ENCODE peak calls at places on chromosomes 5 and 9, in ten cellular contexts. J is adrenal gland; E is choroid plexus epithelial cell; X is hepatocyte; K is AG09319; P is CD8-positive, alpha-beta T cell; Z is lower leg skin; G is WTC11; O is AG04449; B is astrocyte of the cerebellum. A is an unnamed sample.
A peak's percentile ranks its signal among the peaks of the same experiment; 100 is the strongest.

GRCh38 chr9:26462751-26463150 is 429.9 kb downstream of the CAAP1 start:
- DNase-seq in J (no peak), E (no peak), X (no peak), K (no peak), P (no peak), Z (no peak), G (no peak), O (no peak), B (no peak), A (no peak)

GRCh38 chr9:38619556-38620447 is 594 bp downstream of the ANKRD18A start:
- DNase-seq in J (no peak), E (no peak), X (peak; percentile 14), K (no peak), P (no peak), Z (no peak), G (peak; percentile 36), O (no peak), B (no peak), A (no peak)

GRCh38 chr5:62084391-62084790 is 221.6 kb upstream of the KIF2A start:
- DNase-seq in J (no peak), E (no peak), X (no peak), K (no peak), P (no peak), Z (no peak), G (no peak), O (no peak), B (no peak), A (no peak)

GRCh38 chr5:14915291-14915976 is 43.9 kb upstream of the ANKH start:
- DNase-seq in J (no peak), E (peak; percentile 73), X (peak; percentile 21), K (no peak), P (no peak), Z (no peak), G (no peak), O (no peak), B (no peak), A (no peak)

GRCh38 chr5:91146221-91146620 is 236.9 kb downstream of the ARRDC3 start:
- DNase-seq in J (no peak), E (peak; percentile 63), X (no peak), K (no peak), P (no peak), Z (no peak), G (no peak), O (no peak), B (no peak), A (no peak)

GRCh38 chr9:16870606-16871357 is at the start of gene BNC2:
- DNase-seq in J (peak; percentile 28), E (peak; percentile 77), X (peak; percentile 81), K (no peak), P (no peak), Z (peak; percentile 86), G (peak; percentile 81), O (no peak), B (no peak), A (peak; percentile 13)

GRCh38 chr9:134618163-134618822 is 23.3 kb upstream of the COL5A1 start:
- DNase-seq in J (peak; percentile 2), E (no peak), X (no peak), K (no peak), P (no peak), Z (peak; percentile 86), G (peak; percentile 6), O (no peak), B (no peak), A (no peak)

GRCh38 chr9:125091121-125091520 is 52.2 kb downstream of the SCAI start:
- DNase-seq in J (no peak), E (no peak), X (no peak), K (no peak), P (no peak), Z (no peak), G (no peak), O (no peak), B (no peak), A (no peak)

GRCh38 chr5:17343675-17344074 is 126.2 kb downstream of the BASP1 start:
- DNase-seq in J (no peak), E (peak; percentile 97), X (peak; percentile 76), K (peak; percentile 44), P (no peak), Z (no peak), G (no peak), O (peak; percentile 62), B (peak; percentile 73), A (peak; percentile 55)

GRCh38 chr9:120940573-120940972 is 14.0 kb upstream of the TRAF1 start:
- DNase-seq in J (no peak), E (no peak), X (no peak), K (no peak), P (no peak), Z (no peak), G (no peak), O (no peak), B (no peak), A (no peak)

GRCh38 chr9:92650839-92651621 is 18.9 kb downstream of the IPPK start:
- DNase-seq in J (no peak), E (peak; percentile 90), X (peak; percentile 41), K (peak; percentile 20), P (no peak), Z (peak; percentile 90), G (no peak), O (no peak), B (peak; percentile 44), A (no peak)

GRCh38 chr5:97764700-97765099 is 581.7 kb upstream of the RIOK2 start:
- DNase-seq in J (no peak), E (peak; percentile 87), X (no peak), K (peak; percentile 36), P (no peak), Z (no peak), G (no peak), O (peak; percentile 66), B (peak; percentile 6), A (peak; percentile 57)

GRCh38 chr5:32630867-32631491 is 45.6 kb downstream of the SUB1 start:
- DNase-seq in J (no peak), E (no peak), X (no peak), K (no peak), P (no peak), Z (no peak), G (no peak), O (no peak), B (no peak), A (no peak)

GRCh38 chr5:67809589-67809988 is 406.0 kb upstream of the PIK3R1 start:
- DNase-seq in J (no peak), E (no peak), X (no peak), K (no peak), P (no peak), Z (no peak), G (no peak), O (no peak), B (peak; percentile 49), A (no peak)

GRCh38 chr9:126049088-126049487 is 277.5 kb upstream of the MVB12B start:
- DNase-seq in J (no peak), E (no peak), X (no peak), K (no peak), P (no peak), Z (no peak), G (no peak), O (no peak), B (no peak), A (no peak)

GRCh38 chr5:155092318-155092717 is 78.8 kb downstream of the KIF4B start:
- DNase-seq in J (no peak), E (no peak), X (no peak), K (no peak), P (no peak), Z (no peak), G (no peak), O (no peak), B (no peak), A (no peak)

GRCh38 chr5:37767961-37768360 is 71.9 kb downstream of the GDNF start:
- DNase-seq in J (no peak), E (no peak), X (no peak), K (no peak), P (no peak), Z (no peak), G (no peak), O (no peak), B (no peak), A (no peak)

DNA sequence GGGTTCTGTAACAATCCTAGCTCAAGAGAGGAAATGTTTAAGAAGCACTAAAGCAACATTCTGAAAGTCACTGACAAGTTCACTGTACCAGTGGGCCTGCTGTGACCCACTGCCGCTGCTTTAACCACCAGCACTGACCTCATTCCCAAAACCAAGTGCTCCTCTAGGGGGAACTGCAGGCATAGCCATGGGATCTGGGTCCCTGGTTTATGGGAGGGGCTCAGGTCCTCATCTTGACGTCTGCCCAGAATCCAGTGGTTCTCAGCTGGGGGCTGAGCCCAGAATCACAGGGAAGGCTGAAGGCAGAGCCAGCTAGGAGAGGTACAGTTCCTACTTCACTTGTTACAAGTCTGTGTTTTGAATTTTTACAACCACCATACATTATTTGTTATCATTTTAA is 36.1 kb upstream of the SLC2A8 start:
- DNase-seq in J (peak; percentile 10), E (peak; percentile 56), X (peak; percentile 33), K (no peak), P (no peak), Z (no peak), G (peak; percentile 65), O (no peak), B (peak; percentile 49), A (no peak)
- TF ChIP-seq CTCF in J (peak; percentile 25), E (peak; percentile 54), X (peak; percentile 11), K (peak; percentile 28), P (no peak), Z (no peak), G (no peak), O (peak; percentile 25), B (peak; percentile 68), A (no peak)

DNA sequence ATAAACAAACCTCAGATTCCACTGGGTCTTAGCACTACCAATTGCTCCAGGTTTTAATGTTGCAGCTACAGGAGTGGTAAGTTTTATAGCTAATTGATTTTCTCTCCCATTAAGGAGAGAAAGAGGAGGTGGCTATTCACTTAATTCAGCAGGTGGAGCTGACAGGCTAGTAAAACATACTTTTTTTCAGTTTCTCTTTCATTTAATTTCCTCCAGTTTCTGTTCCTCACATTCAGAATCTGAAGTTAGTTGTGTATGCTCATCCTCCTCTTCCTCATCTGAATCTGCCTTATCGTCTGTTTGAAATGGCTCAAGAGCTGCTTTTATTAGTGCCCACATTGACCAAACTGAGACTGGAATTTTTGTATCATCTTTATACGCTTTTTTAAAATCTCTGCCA is 98.0 kb downstream of the PLPPR1 start:
- DNase-seq in J (no peak), E (no peak), X (no peak), K (no peak), P (no peak), Z (no peak), G (no peak), O (no peak), B (no peak), A (no peak)
- TF ChIP-seq CTCF in J (no peak), E (no peak), X (no peak), K (no peak), P (no peak), Z (no peak), G (no peak), O (no peak), B (no peak), A (no peak)

GRCh38 chr9:35616681-35617459 is 1.3 kb downstream of the CD72 start:
- DNase-seq in J (peak; percentile 65), E (peak; percentile 62), X (peak; percentile 80), K (no peak), P (peak; percentile 81), Z (peak; percentile 92), G (peak; percentile 66), O (no peak), B (no peak), A (no peak)
- TF ChIP-seq CTCF in J (no peak), E (no peak), X (peak; percentile 21), K (peak; percentile 1), P (peak; percentile 22), Z (no peak), G (no peak), O (no peak), B (no peak), A (no peak)

GRCh38 chr5:107698286-107698685 is 27.5 kb upstream of the EFNA5 start:
- DNase-seq in J (no peak), E (peak; percentile 44), X (no peak), K (no peak), P (no peak), Z (no peak), G (no peak), O (peak; percentile 4), B (peak; percentile 62), A (no peak)
- TF ChIP-seq CTCF in J (no peak), E (no peak), X (no peak), K (no peak), P (no peak), Z (no peak), G (no peak), O (no peak), B (no peak), A (no peak)